ENCODE peak calls at places on chromosomes 5 and 9, in four cellular contexts. X, S, T and V are unnamed samples.

GRCh38 chr5:80977764-80978163 is 17.6 kb downstream of the RASGRF2 start:
- DNase-seq in X (no peak), S (no peak), T (no peak), V (no peak)

GRCh38 chr5:76836585-76836984 is 13.2 kb upstream of the S100Z start:
- DNase-seq in X (no peak), S (no peak), T (no peak), V (no peak)

GRCh38 chr5:39638803-39639202 is 214.0 kb upstream of the DAB2 start:
- DNase-seq in X (no peak), S (no peak), T (no peak), V (no peak)

GRCh38 chr5:4058899-4059298 is 463.3 kb downstream of the IRX1 start:
- DNase-seq in X (no peak), S (no peak), T (no peak), V (no peak)

GRCh38 chr5:9681706-9682105 is 51.6 kb upstream of the TAS2R1 start:
- DNase-seq in X (no peak), S (no peak), T (no peak), V (no peak)

GRCh38 chr5:31427013-31427783 is 104.7 kb downstream of the DROSHA start:
- DNase-seq in X (no peak), S (no peak), T (no peak), V (no peak)

GRCh38 chr9:14170392-14170931 is 143.5 kb downstream of the NFIB start:
- DNase-seq in X (no peak), S (no peak), T (no peak), V (no peak)

GRCh38 chr9:131799177-131799823 is 59.4 kb upstream of the RAPGEF1 start:
- DNase-seq in X (peak), S (peak), T (peak), V (peak)

GRCh38 chr9:6681957-6682501 is 36.5 kb upstream of the GLDC start:
- DNase-seq in X (no peak), S (no peak), T (no peak), V (no peak)

GRCh38 chr9:6243746-6244145 is 28.1 kb downstream of the IL33 start:
- DNase-seq in X (no peak), S (peak), T (no peak), V (no peak)